ENCODE peak calls at places on chromosomes 11 and 22, in five cellular contexts. E is IMR-90, J is H9, P is mesendoderm, U is neuronal stem cell. W is an unnamed sample.
A peak's percentile ranks its signal among the peaks of the same experiment; 100 is the strongest.

GRCh38 chr22:19509923-19510322 is 14.3 kb downstream of the CLDN5 start:
- DNase-seq in U (no peak), J (no peak), E (no peak), P (no peak), W (no peak)

GRCh38 chr11:26599421-26599820 is 27.4 kb upstream of the MUC15 start:
- DNase-seq in U (no peak), P (no peak), J (no peak), E (no peak), W (peak; percentile 60)

GRCh38 chr11:125245299-125245698 is 80.7 kb downstream of the PKNOX2 start:
- DNase-seq in J (no peak), E (peak; percentile 4), P (no peak), U (no peak), W (no peak)

GRCh38 chr11:34028407-34028804 is 23.1 kb upstream of the CAPRIN1 start:
- DNase-seq in P (no peak), E (peak; percentile 8), J (no peak), U (no peak), W (no peak)

GRCh38 chr11:61019037-61019817 is 47.7 kb downstream of the CD6 start:
- DNase-seq in J (no peak), P (no peak), E (no peak), U (no peak), W (no peak)

GRCh38 chr22:44882226-44882905 is 127.4 kb downstream of the PHF21B start:
- DNase-seq in P (no peak), J (peak; percentile 28), E (no peak), U (no peak), W (no peak)

GRCh38 chr11:126371595-126371994 is 16.1 kb downstream of the ST3GAL4 start:
- DNase-seq in E (no peak), J (no peak), P (no peak), U (no peak), W (no peak)

GRCh38 chr11:118660646-118661424 is 18.6 kb downstream of the TREH start:
- DNase-seq in P (no peak), J (peak; percentile 36), E (no peak), U (no peak), W (no peak)

GRCh38 chr22:44301039-44301438 is 11.7 kb downstream of the SHISAL1 start:
- DNase-seq in P (no peak), E (no peak), U (no peak), J (no peak), W (no peak)

GRCh38 chr11:78359921-78360320 is 57.7 kb downstream of the GAB2 start:
- DNase-seq in P (no peak), U (no peak), J (no peak), E (no peak), W (no peak)

GRCh38 chr22:35947794-35948425 is 80.7 kb downstream of the RBFOX2 start:
- DNase-seq in J (no peak), E (peak; percentile 77), U (no peak), P (no peak), W (peak; percentile 23)

GRCh38 chr11:3157381-3158130 is 7.6 kb downstream of the OSBPL5 start:
- DNase-seq in P (no peak), J (no peak), U (no peak), E (no peak), W (no peak)

GRCh38 chr11:60788401-60789110 is 3.4 kb downstream of the MS4A10 start:
- DNase-seq in P (no peak), J (no peak), U (no peak), E (no peak), W (no peak)

GRCh38 chr11:23554002-23554401 is 693.7 kb upstream of the CCDC179 start:
- DNase-seq in J (no peak), U (no peak), P (no peak), E (no peak), W (no peak)

GRCh38 chr22:46068908-46069481 is 81.3 kb upstream of the PPARA start:
- DNase-seq in E (peak; percentile 49), J (no peak), P (no peak), U (no peak), W (peak; percentile 14)

GRCh38 chr22:38316340-38317236 is 645 bp downstream of the CSNK1E start:
- DNase-seq in P (peak; percentile 68), E (peak; percentile 51), J (no peak), U (no peak), W (peak; percentile 74)

GRCh38 chr22:48299124-48299523 is 1528.5 kb downstream of the BRD1 start:
- DNase-seq in E (no peak), P (no peak), J (no peak), U (no peak), W (no peak)

GRCh38 chr11:102603091-102603490 is 22.0 kb downstream of the MMP20 start:
- DNase-seq in E (peak; percentile 73), J (no peak), P (peak; percentile 45), U (no peak), W (peak; percentile 82)

GRCh38 chr11:71336996-71337772 is 84.8 kb upstream of the SHANK2 start:
- DNase-seq in J (peak; percentile 8), U (no peak), E (no peak), P (no peak), W (no peak)

GRCh38 chr11:134155946-134156865 is 67.6 kb downstream of the NCAPD3 start:
- DNase-seq in U (no peak), J (no peak), P (no peak), E (no peak), W (no peak)

DNA sequence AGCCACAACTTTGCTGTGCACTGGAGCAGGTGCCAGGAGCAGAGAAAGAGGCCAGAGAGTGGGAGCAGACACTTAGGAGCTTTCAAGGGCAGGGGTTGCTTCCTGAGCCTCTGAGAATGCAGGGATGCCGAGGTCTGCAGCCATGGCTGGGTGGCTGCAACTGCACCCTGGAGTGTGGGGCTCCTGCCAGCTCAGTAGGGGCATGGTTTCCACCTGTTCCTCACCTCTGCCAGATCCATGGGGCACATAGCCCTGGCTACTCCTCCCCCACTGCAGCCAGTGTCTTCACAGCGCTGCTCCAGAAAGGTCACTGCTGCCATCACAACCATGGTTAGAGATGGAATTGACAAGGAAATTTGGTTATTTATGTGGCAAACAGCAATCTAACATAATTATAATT is 404.8 kb downstream of the CNTN5 start:
- DNase-seq in J (no peak), P (no peak), E (no peak), U (no peak), W (no peak)
- H2BK120ac ChIP-seq in J (no peak overlapping the region), P (no peak overlapping the region), E (no peak overlapping the region), U (no peak overlapping the region), W (no peak overlapping the region)

GRCh38 chr22:21567456-21568206 is at the start of gene UBE2L3:
- DNase-seq in U (peak; percentile 80), P (peak; percentile 94), J (peak; percentile 92), E (peak; percentile 74), W (peak; percentile 88)
- H2BK120ac ChIP-seq in U (no peak within 1 kb of the TSS), P (peak within 1 kb of the TSS; percentile 93), J (no peak within 1 kb of the TSS), E (no peak within 1 kb of the TSS), W (peak within 1 kb of the TSS; percentile 78)

DNA sequence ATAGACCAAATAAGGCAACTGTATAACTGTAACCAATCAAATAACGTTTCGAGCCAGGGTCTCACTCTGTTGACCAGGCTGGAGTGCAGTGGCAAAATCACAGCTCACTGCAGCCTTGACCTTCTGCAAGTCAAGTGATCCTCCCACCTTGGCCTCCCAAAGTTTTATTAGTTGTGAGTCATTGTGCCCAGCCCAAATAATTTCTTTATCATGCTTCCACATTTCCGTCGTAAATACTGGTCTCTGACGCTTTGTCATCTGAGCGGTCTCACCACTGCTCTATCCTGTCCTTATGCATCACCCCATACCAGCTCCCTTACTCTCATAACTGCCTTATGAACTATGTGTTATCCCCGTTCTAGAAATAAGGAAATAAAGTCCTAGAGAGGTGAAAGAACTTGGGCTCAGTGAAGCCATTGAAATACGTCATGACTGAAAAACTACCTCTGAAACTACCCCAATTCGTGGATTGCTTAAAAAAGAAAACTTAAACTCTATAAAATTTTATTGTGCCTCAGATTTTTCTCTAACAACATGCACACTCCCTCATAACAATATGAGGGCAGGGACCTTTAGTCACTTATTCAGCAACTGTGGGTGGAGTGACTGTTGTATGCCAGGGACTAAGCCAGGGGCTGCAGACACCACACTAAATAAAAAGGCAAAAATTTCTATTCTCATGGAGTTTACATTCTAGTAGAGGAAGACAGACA is 15.8 kb upstream of the RTN4RL2 start:
- DNase-seq in U (no peak), E (no peak), P (no peak), J (no peak), W (no peak)
- H2BK120ac ChIP-seq in U (no peak overlapping the region), E (no peak overlapping the region), P (no peak overlapping the region), J (no peak overlapping the region), W (no peak overlapping the region)

GRCh38 chr11:15472405-15472799 is 357.7 kb downstream of the INSC start:
- DNase-seq in E (no peak), P (peak; percentile 87), J (no peak), U (no peak), W (no peak)
- H2BK120ac ChIP-seq in E (no peak overlapping the region), P (no peak overlapping the region), J (no peak overlapping the region), U (no peak overlapping the region), W (no peak overlapping the region)

GRCh38 chr11:10456519-10456918 is 1.5 kb downstream of the AMPD3 start:
- DNase-seq in E (no peak), J (peak; percentile 25), U (no peak), P (peak; percentile 20), W (no peak)

GRCh38 chr11:10454506-10454901 is 560 bp upstream of the AMPD3 start:
- DNase-seq in U (no peak), P (no peak), E (no peak), J (no peak), W (no peak)

GRCh38 chr11:10453261-10453660 is 1.8 kb upstream of the AMPD3 start:
- DNase-seq in E (peak; percentile 21), U (no peak), P (no peak), J (no peak), W (no peak)

GRCh38 chr11:10455637-10456487 is 798 bp downstream of the AMPD3 start:
- DNase-seq in J (peak; percentile 66), E (peak; percentile 90), P (peak; percentile 89), U (peak; percentile 21), W (peak; percentile 91)

GRCh38 chr11:10454902-10455631 is at the start of gene AMPD3:
- DNase-seq in P (no peak), J (peak; percentile 30), E (peak; percentile 99), U (no peak), W (peak; percentile 99)
- H2BK120ac ChIP-seq in P (no peak within 1 kb of the TSS), J (no peak within 1 kb of the TSS), E (peak within 1 kb of the TSS; percentile 99), U (no peak within 1 kb of the TSS), W (peak within 1 kb of the TSS; percentile 35)

GRCh38 chr11:7364660-7365059 is 113.0 kb downstream of the SYT9 start:
- DNase-seq in P (no peak), J (no peak), U (no peak), E (no peak), W (no peak)
- H2BK120ac ChIP-seq in P (no peak overlapping the region), J (no peak overlapping the region), U (no peak overlapping the region), E (no peak overlapping the region), W (no peak overlapping the region)

GRCh38 chr11:94544832-94545640 is 1.3 kb downstream of the FUT4 start:
- DNase-seq in U (peak; percentile 11), E (no peak), J (peak; percentile 46), P (peak; percentile 49), W (peak; percentile 28)
- H2BK120ac ChIP-seq in U (no peak overlapping the region), E (no peak overlapping the region), J (no peak overlapping the region), P (no peak overlapping the region), W (peak overlapping the region; percentile 78)